ENCODE peak calls at places on chromosomes 3 and 15, in five cellular contexts. One of them, this sample, is unnamed.

GRCh38 chr15:71575474-71576045 is 234.8 kb upstream of the NR2E3 start:
- DNase-seq in naive thymus-derived CD4-positive, alpha-beta T cell: no peak
- DNase-seq in A549: peak
- DNase-seq in astrocyte of the spinal cord: peak
- DNase-seq in NCI-H2081: no peak
- DNase-seq in this sample: no peak

GRCh38 chr3:14360123-14360881 is 42.1 kb upstream of the SLC6A6 start:
- DNase-seq in NCI-H2081: no peak
- DNase-seq in astrocyte of the spinal cord: peak
- DNase-seq in A549: no peak
- DNase-seq in naive thymus-derived CD4-positive, alpha-beta T cell: no peak
- DNase-seq in this sample: no peak

GRCh38 chr3:62665627-62666433 is 209.4 kb downstream of the CADPS start:
- DNase-seq in naive thymus-derived CD4-positive, alpha-beta T cell: peak
- DNase-seq in astrocyte of the spinal cord: peak
- DNase-seq in A549: peak
- DNase-seq in NCI-H2081: peak
- DNase-seq in this sample: peak

GRCh38 chr3:132378-132777 is 64.2 kb upstream of the CHL1 start:
- DNase-seq in NCI-H2081: no peak
- DNase-seq in astrocyte of the spinal cord: no peak
- DNase-seq in naive thymus-derived CD4-positive, alpha-beta T cell: no peak
- DNase-seq in A549: no peak
- DNase-seq in this sample: no peak

GRCh38 chr3:15953841-15954240 is 156.1 kb upstream of the ANKRD28 start:
- DNase-seq in NCI-H2081: no peak
- DNase-seq in naive thymus-derived CD4-positive, alpha-beta T cell: no peak
- DNase-seq in A549: peak
- DNase-seq in astrocyte of the spinal cord: no peak
- DNase-seq in this sample: no peak

GRCh38 chr3:192830279-192831110 is 87.2 kb downstream of the MB21D2 start:
- DNase-seq in naive thymus-derived CD4-positive, alpha-beta T cell: no peak
- DNase-seq in NCI-H2081: no peak
- DNase-seq in A549: no peak
- DNase-seq in astrocyte of the spinal cord: no peak
- DNase-seq in this sample: no peak

GRCh38 chr3:168951884-168952283 is 711.6 kb downstream of the MECOM start:
- DNase-seq in astrocyte of the spinal cord: no peak
- DNase-seq in NCI-H2081: no peak
- DNase-seq in A549: no peak
- DNase-seq in naive thymus-derived CD4-positive, alpha-beta T cell: no peak
- DNase-seq in this sample: no peak

GRCh38 chr15:72342385-72342784 is 22.4 kb upstream of the CELF6 start:
- DNase-seq in A549: peak
- DNase-seq in astrocyte of the spinal cord: no peak
- DNase-seq in NCI-H2081: no peak
- DNase-seq in naive thymus-derived CD4-positive, alpha-beta T cell: no peak
- DNase-seq in this sample: no peak

GRCh38 chr3:151058742-151059141 is 26.7 kb upstream of the MED12L start:
- DNase-seq in NCI-H2081: no peak
- DNase-seq in astrocyte of the spinal cord: no peak
- DNase-seq in naive thymus-derived CD4-positive, alpha-beta T cell: no peak
- DNase-seq in A549: no peak
- DNase-seq in this sample: no peak

GRCh38 chr15:49823987-49824538 is 203.2 kb downstream of the DTWD1 start:
- DNase-seq in A549: peak
- DNase-seq in astrocyte of the spinal cord: no peak
- DNase-seq in naive thymus-derived CD4-positive, alpha-beta T cell: no peak
- DNase-seq in NCI-H2081: no peak
- DNase-seq in this sample: no peak